ENCODE peak calls at places on chromosomes 6 and 20, in ten cellular contexts. P is body of pancreas, Z is fibroblast of mammary gland, E is breast epithelium, G is endothelial cell of umbilical vein, I is PC-3, Q is heart left ventricle, M is BJ, X is epithelial cell of esophagus, F is RWPE2. O is an unnamed sample.

GRCh38 chr20:49275634-49276033 is 2.2 kb downstream of the ZNFX1 start:
- DNase-seq in P (no peak), Z (no peak), E (no peak), G (no peak), I (peak; percentile 75), Q (no peak), M (no peak), X (peak; percentile 77), F (no peak), O (no peak)

GRCh38 chr20:258963-259362 is 1.4 kb downstream of the DEFB132 start:
- DNase-seq in P (no peak), Z (peak; percentile 34), E (no peak), G (peak; percentile 40), I (peak; percentile 32), Q (no peak), M (no peak), X (peak; percentile 27), F (no peak), O (peak; percentile 52)

GRCh38 chr6:14584450-14584849 is 466.9 kb downstream of the CD83 start:
- DNase-seq in P (no peak), Z (no peak), E (no peak), G (no peak), I (peak; percentile 48), Q (no peak), M (no peak), X (no peak), F (no peak), O (peak; percentile 28)

GRCh38 chr6:100309174-100309573 is 155.5 kb downstream of the SIM1 start:
- DNase-seq in P (no peak), Z (no peak), E (no peak), G (no peak), I (no peak), Q (no peak), M (no peak), X (no peak), F (no peak), O (no peak)

GRCh38 chr6:30836431-30836866 is 47.9 kb upstream of the DDR1 start:
- DNase-seq in P (peak; percentile 50), Z (peak; percentile 51), E (no peak), G (peak; percentile 15), I (no peak), Q (peak; percentile 70), M (peak; percentile 49), X (no peak), F (no peak), O (no peak)

GRCh38 chr6:123592426-123592825 is 44.3 kb downstream of the TRDN start:
- DNase-seq in P (no peak), Z (no peak), E (no peak), G (no peak), I (no peak), Q (no peak), M (no peak), X (no peak), F (no peak), O (no peak)

GRCh38 chr20:36333841-36334240 is 27.7 kb downstream of the DLGAP4 start:
- DNase-seq in P (no peak), Z (no peak), E (no peak), G (no peak), I (peak; percentile 19), Q (no peak), M (no peak), X (no peak), F (peak; percentile 76), O (no peak)

GRCh38 chr6:2999005-2999620 is 581 bp upstream of the NQO2 start:
- DNase-seq in P (peak; percentile 79), Z (peak; percentile 96), E (no peak), G (no peak), I (peak; percentile 79), Q (no peak), M (no peak), X (peak; percentile 91), F (no peak), O (peak; percentile 76)

GRCh38 chr6:42961020-42961470 is 491 bp downstream of the GNMT start:
- DNase-seq in P (peak; percentile 86), Z (no peak), E (no peak), G (no peak), I (no peak), Q (no peak), M (no peak), X (peak; percentile 30), F (no peak), O (no peak)

GRCh38 chr6:42962096-42962495 is 1.5 kb downstream of the GNMT start:
- DNase-seq in P (peak; percentile 16), Z (no peak), E (no peak), G (no peak), I (no peak), Q (no peak), M (no peak), X (no peak), F (no peak), O (no peak)

GRCh38 chr6:42963179-42963854 is 2.8 kb downstream of the GNMT start:
- DNase-seq in P (peak; percentile 14), Z (no peak), E (no peak), G (no peak), I (no peak), Q (no peak), M (no peak), X (no peak), F (no peak), O (no peak)

GRCh38 chr6:42962502-42963178 is 2.1 kb downstream of the GNMT start:
- DNase-seq in P (peak; percentile 48), Z (no peak), E (no peak), G (no peak), I (no peak), Q (no peak), M (no peak), X (no peak), F (no peak), O (no peak)

GRCh38 chr6:42963855-42964605 is 3.5 kb downstream of the GNMT start:
- DNase-seq in P (peak; percentile 57), Z (peak; percentile 61), E (no peak), G (peak; percentile 50), I (peak; percentile 50), Q (no peak), M (no peak), X (peak; percentile 66), F (no peak), O (peak; percentile 68)
- H3K4me3 ChIP-seq in P (no peak overlapping the region), Z (no peak overlapping the region), E (no peak overlapping the region), G (no peak overlapping the region), I (no peak overlapping the region), Q (no peak overlapping the region), M (no peak overlapping the region), X (no peak overlapping the region), F (no peak overlapping the region), O (no peak overlapping the region)

DNA sequence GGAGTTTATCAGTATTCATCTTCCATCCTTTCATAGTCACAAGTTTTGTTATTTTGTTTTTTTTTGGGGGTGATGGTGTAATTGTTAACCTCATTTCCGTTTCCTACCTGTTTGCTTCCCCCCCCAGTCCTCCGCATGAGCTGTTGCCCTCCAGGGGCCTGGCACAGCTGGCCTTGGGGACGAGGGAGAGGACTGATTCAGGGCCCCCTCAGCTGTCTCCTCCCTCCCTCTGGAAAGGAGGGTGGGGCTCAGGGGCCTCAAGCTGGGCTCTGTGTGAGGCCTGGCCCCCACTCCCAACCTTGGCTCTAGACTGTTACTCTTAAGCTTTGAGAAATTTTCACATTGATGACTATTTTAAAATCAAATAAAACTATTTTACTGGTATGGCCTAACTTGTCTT is 4.0 kb downstream of the LRRC73 start:
- DNase-seq in P (no peak), Z (no peak), E (no peak), G (no peak), I (no peak), Q (no peak), M (no peak), X (no peak), F (no peak), O (no peak)
- TF ChIP-seq CTCF in P (no peak), Z (no peak), E (no peak), G (no peak), I (no peak), Q (no peak), M (no peak), X (no peak), F (no peak), O (no peak)

DNA sequence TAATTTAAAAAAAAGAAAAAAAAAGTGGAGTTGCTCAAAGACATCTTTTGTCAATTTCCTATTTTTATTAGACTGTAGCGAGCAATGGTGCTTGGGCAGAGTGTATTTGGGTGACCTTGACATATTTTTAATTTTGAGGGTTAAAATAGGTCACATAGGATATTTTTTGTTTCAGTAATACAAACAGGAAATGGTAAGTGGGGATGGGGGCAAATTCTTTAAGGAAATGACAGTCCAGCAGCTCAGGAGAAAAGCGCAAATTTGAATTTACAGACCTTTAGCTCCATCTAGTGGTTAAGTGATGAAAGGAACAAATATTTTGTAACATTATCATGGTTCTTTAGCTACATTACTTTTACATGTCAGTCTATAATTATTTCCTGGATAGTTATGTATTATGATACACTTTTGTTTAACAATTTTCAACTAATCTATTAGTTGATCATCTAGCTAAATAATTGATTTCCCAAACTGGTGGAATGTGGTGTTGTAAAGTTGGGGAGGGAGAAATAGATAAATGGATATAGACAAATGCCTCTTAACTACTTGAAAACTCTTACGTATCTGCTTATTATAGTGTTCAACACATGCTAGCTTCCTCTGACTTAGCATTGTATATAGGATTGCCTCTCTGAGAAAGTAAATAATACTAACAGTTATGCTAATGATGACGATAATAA is 10.0 kb downstream of the CITED2 start:
- DNase-seq in P (no peak), Z (peak; percentile 66), E (no peak), G (peak; percentile 66), I (peak; percentile 64), Q (no peak), M (no peak), X (peak; percentile 52), F (no peak), O (peak; percentile 79)
- H3K4me3 ChIP-seq in P (no peak overlapping the region), Z (no peak overlapping the region), E (no peak overlapping the region), G (no peak overlapping the region), I (no peak overlapping the region), Q (no peak overlapping the region), M (no peak overlapping the region), X (no peak overlapping the region), F (no peak overlapping the region), O (no peak overlapping the region)

GRCh38 chr20:63253438-63254236 is 626 bp downstream of the NKAIN4 start:
- DNase-seq in P (no peak), Z (no peak), E (no peak), G (no peak), I (no peak), Q (no peak), M (no peak), X (peak; percentile 23), F (no peak), O (no peak)

GRCh38 chr20:63253065-63253437 is 1.2 kb downstream of the NKAIN4 start:
- DNase-seq in P (no peak), Z (no peak), E (no peak), G (no peak), I (no peak), Q (no peak), M (no peak), X (no peak), F (no peak), O (no peak)

GRCh38 chr20:63255911-63256704 is 1.8 kb upstream of the NKAIN4 start:
- DNase-seq in P (no peak), Z (no peak), E (no peak), G (no peak), I (no peak), Q (no peak), M (no peak), X (peak; percentile 95), F (no peak), O (no peak)

GRCh38 chr20:63254237-63254535 is at the start of gene NKAIN4:
- DNase-seq in P (no peak), Z (no peak), E (no peak), G (no peak), I (no peak), Q (no peak), M (no peak), X (no peak), F (no peak), O (no peak)

DNA sequence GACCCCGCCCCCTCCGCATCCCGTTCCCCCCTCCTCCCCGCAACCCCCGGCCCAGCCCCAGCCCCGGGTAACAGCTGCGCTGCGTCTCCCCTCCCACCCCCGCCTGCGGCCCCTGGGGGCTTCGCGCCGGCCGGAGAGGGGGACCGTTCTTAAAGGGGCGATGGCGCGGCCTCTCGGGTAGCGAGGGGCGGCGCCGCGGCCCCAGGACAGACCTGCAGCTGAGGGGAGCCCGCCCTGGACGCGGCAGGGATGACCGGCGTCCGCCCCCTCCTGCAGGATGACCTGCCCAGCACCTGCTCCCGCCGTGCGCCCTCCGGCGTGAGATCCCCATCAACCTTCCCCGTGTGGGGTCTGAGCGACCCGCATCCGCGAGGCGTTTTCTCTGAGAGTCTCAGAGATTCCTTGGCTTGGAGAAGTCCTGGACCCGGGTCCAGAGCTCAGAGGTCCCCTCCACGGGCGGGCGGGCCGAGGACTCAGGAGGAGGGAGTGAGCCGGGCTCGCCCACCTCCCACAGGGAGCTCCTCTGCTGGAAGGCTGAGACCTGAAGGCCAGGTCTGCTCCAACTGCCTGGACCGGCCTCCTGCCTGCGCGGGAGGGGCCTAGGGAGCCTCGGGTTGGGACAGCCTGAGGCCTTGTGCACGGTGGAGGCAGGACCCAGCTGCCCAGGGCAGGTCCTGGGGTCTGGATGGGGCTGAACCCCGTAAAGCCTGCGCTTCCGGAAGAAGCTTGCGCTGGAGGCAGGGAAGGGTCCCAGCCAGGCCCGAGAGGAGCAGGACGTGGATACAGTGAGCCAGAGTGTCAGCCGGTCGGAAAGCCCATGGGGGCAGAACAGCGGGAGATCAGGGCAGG is 497 bp upstream of the NKAIN4 start:
- DNase-seq in P (no peak), Z (no peak), E (no peak), G (no peak), I (no peak), Q (no peak), M (no peak), X (no peak), F (no peak), O (no peak)
- TF ChIP-seq CTCF in P (no peak), Z (no peak), E (no peak), G (no peak), I (no peak), Q (no peak), M (no peak), X (no peak), F (no peak), O (no peak)